ENCODE peak calls at places on chromosomes 5 and 9, in four cellular contexts. W is HepG2, X is WTC11, T is K562. E is an unnamed sample.

GRCh38 chr5:1488882-1489680 is 34.7 kb downstream of the LPCAT1 start:
- DNase-seq in W (no peak), T (no peak), X (no peak), E (no peak)

GRCh38 chr9:2570615-2571479 is 50.7 kb upstream of the VLDLR start:
- DNase-seq in T (peak), W (peak), X (no peak), E (peak)

GRCh38 chr5:37088041-37088440 is 161.1 kb downstream of the CPLANE1 start:
- DNase-seq in W (no peak), T (no peak), X (no peak), E (no peak)

GRCh38 chr5:41686191-41686590 is 175.8 kb upstream of the PLCXD3 start:
- DNase-seq in T (no peak), W (no peak), X (no peak), E (no peak)

GRCh38 chr5:153147891-153148623 is 342.4 kb upstream of the GRIA1 start:
- DNase-seq in W (peak), T (no peak), X (peak), E (no peak)

GRCh38 chr9:35001285-35001677 is 11.7 kb downstream of the DNAJB5 start:
- DNase-seq in X (no peak), W (no peak), T (peak), E (no peak)

GRCh38 chr9:127873886-127874285 is 3.6 kb downstream of the AK1 start:
- DNase-seq in X (no peak), T (no peak), W (no peak), E (no peak)

GRCh38 chr5:89573336-89573735 is 690.4 kb upstream of the MEF2C start:
- DNase-seq in X (no peak), W (no peak), T (no peak), E (no peak)

GRCh38 chr5:76527685-76528161 is 95.5 kb downstream of the F2RL2 start:
- DNase-seq in T (no peak), W (peak), X (no peak), E (no peak)

GRCh38 chr5:143606043-143606752 is 202.7 kb upstream of the NR3C1 start:
- DNase-seq in T (no peak), W (no peak), X (no peak), E (no peak)

GRCh38 chr5:143601917-143602333 is 198.4 kb upstream of the NR3C1 start:
- DNase-seq in W (no peak), T (no peak), X (no peak), E (no peak)

GRCh38 chr5:143600396-143601075 is 197.1 kb upstream of the NR3C1 start:
- DNase-seq in W (peak), T (no peak), X (no peak), E (no peak)

GRCh38 chr5:143601357-143601756 is 197.9 kb upstream of the NR3C1 start:
- DNase-seq in X (no peak), W (peak), T (no peak), E (no peak)

GRCh38 chr5:143605403-143606005 is 202.0 kb upstream of the NR3C1 start:
- DNase-seq in W (no peak), T (no peak), X (no peak), E (no peak)
- TF ChIP-seq HMGXB4 in W (no peak), T (no peak), X (no peak), E (no peak)

GRCh38 chr5:124655943-124656459 is 90.4 kb downstream of the ZNF608 start:
- DNase-seq in T (peak), X (no peak), W (peak), E (peak)
- TF ChIP-seq HMGXB4 in T (no peak), X (no peak), W (no peak), E (no peak)

GRCh38 chr5:83066548-83067110 is 10.6 kb downstream of the TMEM167A start:
- DNase-seq in X (no peak), T (no peak), W (no peak), E (no peak)
- TF ChIP-seq HMGXB4 in X (no peak), T (no peak), W (no peak), E (no peak)

DNA sequence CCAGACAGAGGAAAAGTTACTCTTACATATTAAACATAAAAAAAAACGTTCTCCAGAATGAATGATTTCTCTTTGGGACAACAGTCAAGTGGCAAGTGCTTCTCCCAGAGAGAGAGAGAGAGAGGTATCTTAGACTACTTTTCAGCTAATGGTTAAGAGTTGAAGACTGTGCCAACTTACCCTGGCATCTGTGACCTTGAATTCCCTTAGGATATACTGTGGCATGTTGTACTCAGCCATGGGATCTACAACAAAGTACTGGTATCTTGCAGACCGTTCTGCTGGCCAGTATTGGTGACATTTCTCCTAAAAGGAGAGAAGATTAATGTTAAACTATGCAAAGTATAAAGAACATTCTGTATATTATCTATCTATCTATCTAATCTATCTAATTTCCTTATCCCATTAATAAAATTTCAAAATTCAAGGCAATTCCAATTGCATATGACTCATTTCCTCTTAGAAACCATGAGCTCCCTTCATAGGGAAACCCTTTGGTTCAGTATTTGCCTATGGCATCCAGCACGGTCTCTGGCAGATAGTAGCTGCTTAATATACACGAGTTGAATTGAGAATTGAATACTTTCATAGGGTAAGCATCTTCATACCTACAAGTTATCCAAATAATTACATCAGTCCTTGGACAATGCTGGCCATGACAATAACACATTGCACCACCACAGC is 539.3 kb upstream of the DMAC1 start:
- DNase-seq in X (no peak), T (no peak), W (no peak), E (no peak)
- TF ChIP-seq HMGXB4 in X (no peak), T (no peak), W (no peak), E (no peak)

DNA sequence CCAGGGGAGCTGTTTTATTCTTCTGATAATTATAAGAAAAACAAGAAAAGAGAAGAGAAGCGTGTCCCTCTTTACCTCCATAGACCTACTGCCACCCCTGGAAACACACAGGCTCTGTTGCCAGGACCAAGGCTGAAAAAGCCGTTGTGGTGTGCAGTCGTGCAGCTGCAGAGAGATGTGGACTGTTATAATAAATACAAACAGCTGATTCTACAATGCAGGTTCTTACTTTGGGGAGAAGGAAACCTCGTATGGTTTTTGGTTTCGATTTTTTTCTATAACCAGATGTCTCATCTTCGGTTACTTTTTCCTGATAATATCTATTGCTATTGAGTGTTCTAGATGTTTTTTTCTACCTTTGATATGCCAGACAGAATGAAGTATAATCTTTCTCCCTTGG is 28.1 kb downstream of the FYB1 start:
- DNase-seq in X (no peak), T (no peak), W (no peak), E (no peak)
- TF ChIP-seq HMGXB4 in X (no peak), T (no peak), W (no peak), E (no peak)

DNA sequence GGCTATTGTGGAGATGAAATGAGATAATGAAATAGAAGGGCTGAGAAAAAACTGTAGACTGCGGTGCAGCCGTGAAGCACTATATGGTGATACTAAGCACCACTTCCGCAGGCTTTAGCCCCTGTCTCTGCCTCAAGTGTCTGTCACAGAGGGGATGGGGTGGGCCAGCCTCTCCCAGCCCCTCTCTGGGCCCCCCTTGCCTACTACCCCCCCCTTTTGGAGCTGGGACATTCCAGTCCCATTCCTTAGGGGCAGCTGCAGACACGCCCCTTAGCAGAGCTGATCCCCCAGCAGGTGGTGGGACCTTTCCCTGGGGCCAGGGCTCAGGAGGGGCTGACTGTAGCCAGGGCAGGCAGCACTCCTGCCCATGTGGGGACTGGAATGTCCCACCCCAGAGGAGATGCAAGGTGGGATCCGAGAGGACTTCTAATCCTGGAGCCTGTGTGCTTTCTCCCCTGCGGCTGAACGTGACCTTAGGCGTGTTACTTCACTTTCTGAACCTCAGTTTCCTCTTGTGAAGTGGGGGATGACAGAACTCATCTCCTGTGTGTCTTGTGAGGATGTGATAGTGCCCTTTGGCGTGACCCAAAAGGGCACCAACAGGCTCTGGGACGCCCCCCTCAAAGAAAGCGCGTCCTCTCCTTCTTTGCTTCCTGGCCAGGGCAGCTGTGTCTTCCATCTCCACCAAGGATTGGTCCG is 2.0 kb downstream of the N4BP3 start:
- DNase-seq in T (no peak), X (peak), W (no peak), E (no peak)
- TF ChIP-seq HMGXB4 in T (no peak), X (no peak), W (no peak), E (no peak)

DNA sequence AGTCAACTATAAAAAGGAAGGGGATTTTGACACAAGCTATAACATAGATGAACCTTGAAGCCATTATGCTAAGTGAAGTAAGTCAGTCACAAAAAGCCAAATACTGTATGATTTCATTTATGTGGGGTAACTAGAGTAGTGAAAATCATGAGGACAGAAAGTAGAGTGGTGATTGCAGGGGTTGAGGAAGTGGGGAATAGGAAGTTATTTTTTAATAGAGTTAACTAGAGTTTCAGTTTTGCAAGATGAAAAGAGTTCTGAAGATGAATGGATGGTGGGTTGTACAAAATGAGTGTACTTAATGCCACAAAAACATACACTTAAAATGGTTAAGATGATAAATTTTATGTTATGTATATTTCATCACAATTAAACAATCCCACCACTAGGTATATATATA is 65.4 kb upstream of the FAM174A start:
- DNase-seq in W (no peak), T (no peak), X (no peak), E (no peak)
- TF ChIP-seq HMGXB4 in W (no peak), T (no peak), X (no peak), E (no peak)

DNA sequence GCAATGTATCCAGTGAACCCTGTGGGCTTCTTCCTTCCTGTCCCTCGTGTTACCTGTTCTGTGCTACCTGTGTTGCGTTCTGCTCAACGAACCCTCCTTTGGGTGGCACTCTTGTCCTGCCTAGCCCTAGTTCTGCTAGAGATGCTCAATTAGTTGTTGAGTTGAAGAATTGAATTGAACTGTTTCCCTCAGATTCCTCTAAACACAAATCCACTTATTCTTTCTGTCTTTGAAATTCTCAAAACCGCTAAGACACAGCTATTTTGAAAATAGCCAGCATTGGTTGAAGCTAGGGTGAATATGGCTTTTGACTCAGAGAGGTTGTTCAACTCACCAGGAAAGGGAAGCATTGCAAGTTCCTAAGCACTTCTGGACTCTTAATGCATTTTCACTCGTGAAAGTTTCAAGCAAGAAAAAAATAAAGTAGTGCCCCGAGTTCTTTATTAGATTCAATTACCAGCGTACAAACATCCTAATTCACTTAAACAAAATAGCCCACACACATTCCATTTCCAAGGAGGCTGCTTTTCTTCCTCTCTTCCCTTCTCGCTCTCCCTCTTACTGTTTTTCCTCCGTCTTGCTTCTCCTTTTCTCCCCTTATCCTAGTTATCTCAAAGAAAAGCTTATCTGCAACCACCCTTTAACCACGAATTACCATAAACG is 648 bp upstream of the ITGA1 start:
- DNase-seq in X (peak), T (no peak), W (peak), E (no peak)
- TF ChIP-seq HMGXB4 in X (no peak), T (no peak), W (no peak), E (no peak)

GRCh38 chr9:126532489-126532888 is 81.2 kb upstream of the LMX1B start:
- DNase-seq in W (no peak), T (no peak), X (no peak), E (no peak)

GRCh38 chr9:126531035-126531571 is 82.6 kb upstream of the LMX1B start:
- DNase-seq in W (no peak), X (no peak), T (no peak), E (no peak)

GRCh38 chr9:126532951-126533910 is 80.5 kb upstream of the LMX1B start:
- DNase-seq in W (no peak), X (no peak), T (no peak), E (no peak)

GRCh38 chr9:126532019-126532462 is 81.7 kb upstream of the LMX1B start:
- DNase-seq in X (no peak), W (no peak), T (no peak), E (no peak)

DNA sequence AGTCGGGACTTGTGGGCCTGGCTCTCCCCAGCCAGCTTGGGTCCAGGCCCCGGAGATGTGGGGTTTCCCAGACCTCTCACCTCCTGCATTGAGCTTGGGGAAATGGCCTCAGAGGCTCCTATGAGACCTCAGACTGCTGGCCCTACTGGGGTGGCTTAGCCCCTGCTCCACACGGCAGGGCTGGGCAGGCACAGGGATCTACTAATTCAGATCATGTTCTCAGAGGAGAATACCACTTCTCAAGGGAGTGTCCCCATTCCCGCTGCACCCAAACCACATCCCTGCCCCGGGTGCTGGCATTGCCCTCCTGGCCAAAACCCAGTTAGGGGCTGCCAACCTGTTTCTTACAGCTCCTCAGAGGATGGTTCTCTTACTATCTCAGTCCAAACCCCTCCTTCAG is 82.1 kb upstream of the LMX1B start:
- DNase-seq in T (no peak), X (no peak), W (no peak), E (no peak)
- TF ChIP-seq HMGXB4 in T (no peak), X (no peak), W (no peak), E (no peak)

E was measured in A549.